ENCODE peak calls at places on chromosomes 6 and 20, in nine cellular contexts. W, Y, R, N, M, P, A, L and T are unnamed samples.

GRCh38 chr20:33701629-33702450 is 15.7 kb upstream of the E2F1 start:
- DNase-seq in W (peak; percentile 94), Y (no peak), R (no peak), N (no peak), M (no peak), P (no peak), A (no peak), L (no peak), T (no peak)

GRCh38 chr6:11732036-11732545 is 46.5 kb downstream of the ADTRP start:
- DNase-seq in W (no peak), Y (no peak), R (no peak), N (peak; percentile 67), M (peak; percentile 38), P (peak; percentile 55), A (peak; percentile 63), L (peak; percentile 84), T (no peak)

GRCh38 chr6:157107915-157108651 is 215.2 kb downstream of the TMEM242 start:
- DNase-seq in W (no peak), Y (no peak), R (no peak), N (no peak), M (no peak), P (no peak), A (no peak), L (no peak), T (no peak)

GRCh38 chr20:61790116-61790827 is 275.4 kb downstream of the TAF4 start:
- DNase-seq in W (no peak), Y (no peak), R (no peak), N (no peak), M (no peak), P (no peak), A (no peak), L (no peak), T (no peak)

GRCh38 chr6:6964675-6965074 is 143.1 kb upstream of the RREB1 start:
- DNase-seq in W (no peak), Y (no peak), R (no peak), N (no peak), M (no peak), P (no peak), A (no peak), L (no peak), T (no peak)

GRCh38 chr6:82953871-82954270 is 111.8 kb downstream of the UBE3D start:
- DNase-seq in W (no peak), Y (no peak), R (no peak), N (peak; percentile 35), M (no peak), P (no peak), A (peak; percentile 38), L (no peak), T (no peak)

GRCh38 chr6:140554421-140554820 is 1180.0 kb upstream of the CITED2 start:
- DNase-seq in W (no peak), Y (no peak), R (no peak), N (no peak), M (no peak), P (no peak), A (no peak), L (no peak), T (no peak)

GRCh38 chr20:59741073-59741472 is 136.7 kb downstream of the PHACTR3 start:
- DNase-seq in W (no peak), Y (no peak), R (no peak), N (no peak), M (no peak), P (no peak), A (no peak), L (no peak), T (no peak)

GRCh38 chr6:156776470-156776840 is 723 bp upstream of the ARID1B start:
- DNase-seq in W (peak; percentile 59), Y (no peak), R (no peak), N (no peak), M (no peak), P (no peak), A (no peak), L (no peak), T (no peak)

GRCh38 chr6:87724994-87725811 is 23.2 kb upstream of the AKIRIN2 start:
- DNase-seq in W (no peak), Y (no peak), R (no peak), N (no peak), M (no peak), P (no peak), A (no peak), L (no peak), T (no peak)

GRCh38 chr6:13299403-13299821 is 28.9 kb downstream of the TBC1D7 start:
- DNase-seq in W (no peak), Y (peak; percentile 8), R (no peak), N (no peak), M (no peak), P (peak; percentile 32), A (no peak), L (no peak), T (no peak)

GRCh38 chr6:29678114-29678513 is 2.8 kb downstream of the ZFP57 start:
- DNase-seq in W (no peak), Y (no peak), R (no peak), N (no peak), M (no peak), P (no peak), A (no peak), L (no peak), T (no peak)

GRCh38 chr6:56795852-56796532 is 153.3 kb upstream of the DST start:
- DNase-seq in W (no peak), Y (no peak), R (no peak), N (no peak), M (no peak), P (no peak), A (no peak), L (no peak), T (no peak)

GRCh38 chr6:23532227-23532626 is 593.8 kb upstream of the NRSN1 start:
- DNase-seq in W (no peak), Y (no peak), R (no peak), N (no peak), M (no peak), P (no peak), A (no peak), L (no peak), T (no peak)

GRCh38 chr6:155377061-155377460 is 62.8 kb upstream of the TFB1M start:
- DNase-seq in W (no peak), Y (no peak), R (no peak), N (no peak), M (no peak), P (no peak), A (no peak), L (no peak), T (no peak)

GRCh38 chr6:31836676-31837611 is 9.4 kb downstream of the HSPA1B start:
- DNase-seq in W (no peak), Y (no peak), R (no peak), N (no peak), M (no peak), P (no peak), A (no peak), L (no peak), T (no peak)
- H3K36me3 ChIP-seq in W (peaks cover 12% of the 10 kb centered on the region), Y (peaks cover 51% of the 10 kb centered on the region), R (peaks cover 30% of the 10 kb centered on the region), N (peaks cover 3% of the 10 kb centered on the region), M (no peaks in the 10 kb centered on the region), P (peaks cover 11% of the 10 kb centered on the region), A (peaks cover 59% of the 10 kb centered on the region), L (peaks cover 36% of the 10 kb centered on the region), T (peaks cover 27% of the 10 kb centered on the region)

DNA sequence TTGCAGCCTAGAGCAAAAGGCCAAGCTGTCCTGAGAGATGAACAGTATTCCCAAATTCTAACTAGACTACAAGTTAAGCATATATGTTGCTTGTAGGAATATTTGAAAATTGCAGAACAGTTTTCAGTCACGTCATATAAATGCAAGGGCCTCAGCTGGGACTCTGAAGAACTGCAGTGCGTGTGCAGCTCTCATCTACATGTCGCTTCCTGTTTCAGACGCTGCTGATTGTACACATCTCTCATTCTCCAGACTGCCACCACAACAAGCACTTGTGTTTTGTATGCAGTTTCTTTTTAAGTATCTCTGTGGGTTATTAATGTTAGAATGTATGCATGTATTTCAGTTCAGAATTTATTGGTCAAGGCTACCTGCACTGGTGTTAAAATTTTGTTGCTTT is 119.7 kb downstream of the MAP3K4 start:
- DNase-seq in W (no peak), Y (no peak), R (no peak), N (no peak), M (no peak), P (no peak), A (no peak), L (no peak), T (no peak)
- H3K36me3 ChIP-seq in W (peaks cover 20% of the 10 kb centered on the region), Y (peaks cover 98% of the 10 kb centered on the region), R (peaks cover 67% of the 10 kb centered on the region), N (peaks cover 50% of the 10 kb centered on the region), M (no peaks in the 10 kb centered on the region), P (no peaks in the 10 kb centered on the region), A (peaks cover 100% of the 10 kb centered on the region), L (peaks cover 76% of the 10 kb centered on the region), T (peaks cover 12% of the 10 kb centered on the region)

GRCh38 chr20:49029203-49029602 is 16.9 kb upstream of the CSE1L start:
- DNase-seq in W (no peak), Y (no peak), R (no peak), N (no peak), M (no peak), P (no peak), A (no peak), L (no peak), T (no peak)

GRCh38 chr20:49034070-49034732 is 11.9 kb upstream of the CSE1L start:
- DNase-seq in W (no peak), Y (peak; percentile 22), R (no peak), N (no peak), M (no peak), P (no peak), A (no peak), L (no peak), T (no peak)

GRCh38 chr20:49028684-49029083 is 17.4 kb upstream of the CSE1L start:
- DNase-seq in W (peak; percentile 58), Y (peak; percentile 20), R (no peak), N (no peak), M (no peak), P (no peak), A (no peak), L (no peak), T (peak; percentile 54)

GRCh38 chr20:49030954-49031619 is 15.0 kb upstream of the CSE1L start:
- DNase-seq in W (no peak), Y (no peak), R (no peak), N (no peak), M (no peak), P (no peak), A (no peak), L (peak; percentile 72), T (no peak)

GRCh38 chr20:49032455-49032854 is 13.7 kb upstream of the CSE1L start:
- DNase-seq in W (no peak), Y (peak; percentile 8), R (no peak), N (no peak), M (no peak), P (no peak), A (no peak), L (no peak), T (no peak)
- H3K36me3 ChIP-seq in W (peaks cover 36% of the 10 kb centered on the region), Y (peaks cover 70% of the 10 kb centered on the region), R (peaks cover 46% of the 10 kb centered on the region), N (peaks cover 34% of the 10 kb centered on the region), M (peaks cover 9% of the 10 kb centered on the region), P (no peaks in the 10 kb centered on the region), A (peaks cover 88% of the 10 kb centered on the region), L (peaks cover 31% of the 10 kb centered on the region), T (peaks cover 4% of the 10 kb centered on the region)

DNA sequence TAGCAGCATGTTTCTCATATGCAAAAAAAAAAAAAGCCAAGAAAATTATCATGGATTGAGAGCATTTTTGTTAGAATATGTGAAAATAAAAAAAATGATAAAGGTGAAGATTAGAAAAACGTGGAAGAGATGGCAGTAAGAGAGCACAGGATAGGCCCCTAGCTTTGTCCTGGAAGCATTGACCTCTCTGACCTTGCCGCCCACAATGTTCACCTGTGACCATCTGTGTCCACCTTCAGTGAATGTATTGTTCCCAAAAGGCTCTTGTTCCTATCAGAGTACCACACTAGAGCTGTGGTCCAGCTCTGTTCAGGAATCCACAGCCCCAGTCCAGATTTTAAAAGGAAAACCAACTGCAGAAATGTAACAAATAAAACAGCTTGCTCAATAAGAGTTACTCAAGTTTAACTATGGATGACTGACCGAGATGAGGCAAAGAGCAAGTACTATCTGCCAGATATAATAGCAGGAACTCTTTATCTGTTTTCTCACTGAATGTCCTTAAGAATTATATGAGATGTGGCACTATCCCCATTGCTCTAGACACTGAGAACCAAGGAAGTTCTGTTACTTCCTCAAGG is 287.7 kb upstream of the STXBP5 start:
- DNase-seq in W (no peak), Y (no peak), R (no peak), N (no peak), M (no peak), P (no peak), A (no peak), L (no peak), T (no peak)
- H3K36me3 ChIP-seq in W (no peaks in the 10 kb centered on the region), Y (no peaks in the 10 kb centered on the region), R (no peaks in the 10 kb centered on the region), N (no peaks in the 10 kb centered on the region), M (no peaks in the 10 kb centered on the region), P (no peaks in the 10 kb centered on the region), A (no peaks in the 10 kb centered on the region), L (no peaks in the 10 kb centered on the region), T (no peaks in the 10 kb centered on the region)